ENCODE peak calls at places on chromosomes 1 and 21, in nine cellular contexts. H is effector memory CD4-positive, alpha-beta T cell; C is NCI-H1417 treated with DMSO at 0.1 percent for 48 hours; P is left lung; L is prostate gland; O is activated CD4-positive, alpha-beta T cell treated with anti-CD3 and anti-CD28 coated beads, Interleukin-2, amount 10 ng/mL, durations not matched to agents 24 days and 14 days; F is AG04450; R is omental fat pad; U is amniotic stem cell. T is an unnamed sample.

GRCh38 chr1:112722601-112723510 is 7.7 kb upstream of the PPM1J start:
- DNase-seq in H (no peak), C (no peak), P (peak), L (no peak), O (peak), F (no peak), R (no peak), U (no peak), T (no peak)

GRCh38 chr1:40784141-40784770 is 669 bp downstream of the KCNQ4 start:
- DNase-seq in H (no peak), C (no peak), P (no peak), L (no peak), O (no peak), F (no peak), R (no peak), U (no peak), T (no peak)

GRCh38 chr1:178330153-178330552 is 166.6 kb downstream of the CLEC20A start:
- DNase-seq in H (no peak), C (no peak), P (no peak), L (no peak), O (no peak), F (no peak), R (no peak), U (no peak), T (no peak)

GRCh38 chr1:40736085-40736531 is 44.6 kb downstream of the NFYC start:
- DNase-seq in H (no peak), C (no peak), P (no peak), L (no peak), O (no peak), F (no peak), R (no peak), U (no peak), T (no peak)

GRCh38 chr1:92410706-92411105 is 76.0 kb downstream of the GFI1 start:
- DNase-seq in H (peak), C (no peak), P (no peak), L (no peak), O (peak), F (no peak), R (no peak), U (no peak), T (no peak)

GRCh38 chr1:185567006-185567405 is 167.2 kb upstream of the HMCN1 start:
- DNase-seq in H (peak), C (no peak), P (no peak), L (no peak), O (peak), F (no peak), R (no peak), U (peak), T (peak)

GRCh38 chr21:32004281-32004680 is 131.5 kb downstream of the HUNK start:
- DNase-seq in H (no peak), C (no peak), P (no peak), L (no peak), O (no peak), F (no peak), R (no peak), U (no peak), T (no peak)

GRCh38 chr1:1796466-1796865 is 18.2 kb upstream of the NADK start:
- DNase-seq in H (no peak), C (no peak), P (no peak), L (no peak), O (no peak), F (no peak), R (no peak), U (no peak), T (no peak)

GRCh38 chr1:183778006-183778405 is 26.9 kb upstream of the RGL1 start:
- DNase-seq in H (no peak), C (no peak), P (no peak), L (no peak), O (no peak), F (no peak), R (no peak), U (no peak), T (no peak)

GRCh38 chr1:225735252-225736149 is 42.1 kb upstream of the SRP9 start:
- DNase-seq in H (no peak), C (no peak), P (peak), L (peak), O (no peak), F (peak), R (peak), U (peak), T (no peak)

GRCh38 chr1:169484683-169485426 is 889 bp downstream of the SLC19A2 start:
- DNase-seq in H (no peak), C (peak), P (peak), L (peak), O (no peak), F (no peak), R (no peak), U (peak), T (no peak)

GRCh38 chr1:53919675-53920066 is 25.7 kb downstream of the DIO1 start:
- DNase-seq in H (no peak), C (no peak), P (no peak), L (no peak), O (no peak), F (no peak), R (no peak), U (no peak), T (no peak)

GRCh38 chr1:86395771-86396502 is at the start of gene ODF2L:
- DNase-seq in H (peak), C (peak), P (peak), L (peak), O (peak), F (peak), R (peak), U (peak), T (peak)

GRCh38 chr1:26826261-26827201 is at the start of gene ZDHHC18:
- DNase-seq in H (peak), C (no peak), P (peak), L (peak), O (peak), F (no peak), R (peak), U (peak), T (peak)

GRCh38 chr1:201648066-201648910 is 109.4 kb downstream of the NAV1 start:
- DNase-seq in H (no peak), C (no peak), P (no peak), L (peak), O (no peak), F (no peak), R (no peak), U (peak), T (no peak)

GRCh38 chr1:201153474-201154388 is 543 bp downstream of the TMEM9 start:
- DNase-seq in H (no peak), C (no peak), P (peak), L (no peak), O (no peak), F (no peak), R (no peak), U (no peak), T (no peak)

GRCh38 chr1:22975694-22976093 is 3.0 kb upstream of the LACTBL1 start:
- DNase-seq in H (no peak), C (no peak), P (no peak), L (no peak), O (no peak), F (no peak), R (no peak), U (no peak), T (no peak)

GRCh38 chr1:177432897-177433296 is 262.1 kb downstream of the BRINP2 start:
- DNase-seq in H (no peak), C (no peak), P (no peak), L (no peak), O (no peak), F (no peak), R (no peak), U (no peak), T (no peak)

GRCh38 chr1:159889821-159890252 is 10.1 kb downstream of the CFAP45 start:
- DNase-seq in H (no peak), C (no peak), P (peak), L (no peak), O (no peak), F (peak), R (no peak), U (peak), T (no peak)

GRCh38 chr21:38843806-38844479 is 38.2 kb downstream of the ETS2 start:
- DNase-seq in H (no peak), C (no peak), P (no peak), L (no peak), O (peak), F (peak), R (no peak), U (peak), T (no peak)

GRCh38 chr1:59494145-59494824 is 197.4 kb downstream of the FGGY start:
- DNase-seq in H (no peak), C (no peak), P (no peak), L (no peak), O (no peak), F (no peak), R (no peak), U (no peak), T (no peak)

GRCh38 chr1:43274125-43274803 is 4.5 kb downstream of the TMEM125 start:
- DNase-seq in H (no peak), C (no peak), P (no peak), L (no peak), O (peak), F (no peak), R (no peak), U (no peak), T (no peak)

GRCh38 chr1:232077809-232078208 is 451.2 kb downstream of the DISC1 start:
- DNase-seq in H (no peak), C (no peak), P (no peak), L (no peak), O (no peak), F (no peak), R (no peak), U (no peak), T (no peak)

GRCh38 chr1:93617670-93618488 is 63.8 kb downstream of the BCAR3 start:
- DNase-seq in H (no peak), C (no peak), P (no peak), L (no peak), O (no peak), F (no peak), R (no peak), U (no peak), T (no peak)

GRCh38 chr1:160127865-160128523 is 12.4 kb downstream of the ATP1A2 start:
- DNase-seq in H (no peak), C (no peak), P (no peak), L (no peak), O (no peak), F (no peak), R (no peak), U (no peak), T (no peak)

GRCh38 chr1:98044766-98045165 is 123.9 kb upstream of the DPYD start:
- DNase-seq in H (no peak), C (no peak), P (no peak), L (no peak), O (peak), F (no peak), R (no peak), U (no peak), T (no peak)

GRCh38 chr1:188006354-188006753 is 1177.6 kb downstream of the PLA2G4A start:
- DNase-seq in H (no peak), C (no peak), P (no peak), L (no peak), O (no peak), F (no peak), R (no peak), U (no peak), T (no peak)

GRCh38 chr1:205933672-205934618 is 9.3 kb downstream of the SLC26A9 start:
- DNase-seq in H (no peak), C (no peak), P (peak), L (peak), O (no peak), F (no peak), R (no peak), U (no peak), T (no peak)

GRCh38 chr1:150508982-150509381 is 1.1 kb downstream of the ECM1 start:
- DNase-seq in H (no peak), C (no peak), P (no peak), L (no peak), O (no peak), F (no peak), R (no peak), U (no peak), T (no peak)